ENCODE peak calls at places on chromosomes 12 and 14, in ten cellular contexts. R is fibroblast of villous mesenchyme, N is PC-3, Q is RWPE1, Y is AG09319, O is fibroblast of lung, Z is GM10248, T is cardiac muscle cell, J is OCI-LY7, F is progenitor cell of endocrine pancreas. E is an unnamed sample.
A peak's percentile ranks its signal among the peaks of the same experiment; 100 is the strongest.

GRCh38 chr14:21781543-21781942 is 107.9 kb upstream of the OR4E1 start:
- DNase-seq in R (no peak), F (no peak), Y (no peak), T (no peak), Z (no peak), N (no peak), Q (no peak), J (no peak), O (no peak), E (no peak)

GRCh38 chr12:57001448-57001906 is 4.9 kb downstream of the ZBTB39 start:
- DNase-seq in N (peak; percentile 81), Q (peak; percentile 41), J (peak; percentile 69), R (peak; percentile 78), F (peak; percentile 62), Z (peak; percentile 68), O (peak; percentile 21), Y (no peak), T (peak; percentile 77), E (peak; percentile 54)

GRCh38 chr12:62713190-62713589 is 221.8 kb downstream of the PPM1H start:
- DNase-seq in Z (no peak), T (no peak), Y (no peak), Q (no peak), R (no peak), O (no peak), N (no peak), F (no peak), J (no peak), E (no peak)

GRCh38 chr12:123445388-123446344 is 9.2 kb upstream of the RILPL2 start:
- DNase-seq in F (no peak), N (peak; percentile 67), T (peak; percentile 74), R (peak; percentile 94), Y (peak; percentile 88), Q (no peak), O (peak; percentile 69), J (no peak), Z (no peak), E (no peak)

GRCh38 chr12:132245521-132246101 is 83.8 kb downstream of the GALNT9 start:
- DNase-seq in Y (no peak), N (no peak), T (no peak), J (no peak), Z (no peak), O (no peak), R (no peak), F (no peak), Q (no peak), E (no peak)

GRCh38 chr12:48810817-48811453 is 7.4 kb upstream of the CACNB3 start:
- DNase-seq in R (peak; percentile 97), Q (no peak), F (no peak), Y (peak; percentile 67), J (no peak), O (peak; percentile 94), N (peak; percentile 62), Z (no peak), T (peak; percentile 81), E (peak; percentile 79)

GRCh38 chr12:93109794-93110203 is 180.7 kb upstream of the EEA1 start:
- DNase-seq in T (no peak), N (no peak), J (no peak), R (peak; percentile 42), O (no peak), Z (peak; percentile 36), Q (no peak), Y (no peak), F (no peak), E (peak; percentile 20)

GRCh38 chr14:22432348-22432976 is 156.6 kb downstream of the DAD1 start:
- DNase-seq in F (no peak), T (peak; percentile 97), R (peak; percentile 98), N (peak; percentile 97), Q (peak; percentile 85), Z (no peak), O (peak; percentile 95), Y (peak; percentile 52), J (peak; percentile 94), E (peak; percentile 97)

DNA sequence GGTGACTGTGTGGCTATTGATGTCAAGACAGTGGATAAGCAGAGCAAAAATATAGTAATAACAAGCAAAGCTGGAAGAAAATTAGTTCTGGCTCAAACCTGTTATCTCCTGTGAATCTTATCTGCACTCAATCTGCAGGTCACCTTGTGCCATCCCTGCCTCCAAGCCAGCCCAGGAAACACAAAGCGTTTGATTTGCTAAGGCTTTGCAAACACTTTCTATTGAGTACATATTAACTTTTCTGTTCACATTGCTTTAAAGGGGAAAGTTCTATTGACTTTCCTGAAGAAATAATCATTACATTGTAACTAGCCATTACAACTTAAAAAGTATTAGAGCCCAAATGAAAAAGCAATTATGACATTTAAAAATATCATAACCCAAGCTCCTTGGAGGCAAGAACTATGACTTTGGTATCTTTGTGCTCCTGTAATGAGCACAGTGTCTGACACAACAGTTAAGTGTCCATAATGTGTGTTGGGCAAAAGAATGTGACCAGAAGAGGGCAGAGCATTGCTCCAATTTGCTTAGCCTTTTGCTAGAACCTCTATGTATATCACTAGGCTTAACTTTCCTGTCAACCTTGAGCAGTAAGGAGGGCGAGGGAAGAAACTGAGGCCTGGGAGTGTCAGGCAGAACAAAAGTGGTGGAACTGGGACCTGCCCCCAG is 24.7 kb downstream of the SERPINA3 start:
- DNase-seq in R (no peak), Q (no peak), N (no peak), O (no peak), J (no peak), Z (no peak), F (no peak), T (peak; percentile 20), Y (no peak), E (no peak)
- TF ChIP-seq CTCF in R (no peak), Q (no peak), N (no peak), O (peak; percentile 12), J (peak; percentile 45), Z (no peak), F (peak; percentile 47), T (peak; percentile 17), Y (peak; percentile 10), E (peak; percentile 12)

GRCh38 chr12:107523760-107524558 is 161.6 kb upstream of the PWP1 start:
- DNase-seq in Q (no peak), F (no peak), J (no peak), O (no peak), N (no peak), Z (no peak), Y (no peak), T (no peak), R (no peak), E (no peak)

GRCh38 chr12:107521826-107522355 is 163.7 kb upstream of the PWP1 start:
- DNase-seq in Z (no peak), Y (no peak), R (no peak), J (no peak), O (no peak), T (no peak), N (no peak), Q (no peak), F (no peak), E (no peak)

GRCh38 chr12:107525063-107525718 is 160.4 kb upstream of the PWP1 start:
- DNase-seq in N (no peak), Q (no peak), Y (no peak), R (no peak), O (no peak), Z (no peak), T (no peak), F (no peak), J (no peak), E (no peak)

GRCh38 chr12:107519906-107520859 is 165.4 kb upstream of the PWP1 start:
- DNase-seq in F (no peak), R (no peak), O (no peak), T (no peak), Y (no peak), J (no peak), Q (no peak), Z (no peak), N (no peak), E (no peak)

DNA sequence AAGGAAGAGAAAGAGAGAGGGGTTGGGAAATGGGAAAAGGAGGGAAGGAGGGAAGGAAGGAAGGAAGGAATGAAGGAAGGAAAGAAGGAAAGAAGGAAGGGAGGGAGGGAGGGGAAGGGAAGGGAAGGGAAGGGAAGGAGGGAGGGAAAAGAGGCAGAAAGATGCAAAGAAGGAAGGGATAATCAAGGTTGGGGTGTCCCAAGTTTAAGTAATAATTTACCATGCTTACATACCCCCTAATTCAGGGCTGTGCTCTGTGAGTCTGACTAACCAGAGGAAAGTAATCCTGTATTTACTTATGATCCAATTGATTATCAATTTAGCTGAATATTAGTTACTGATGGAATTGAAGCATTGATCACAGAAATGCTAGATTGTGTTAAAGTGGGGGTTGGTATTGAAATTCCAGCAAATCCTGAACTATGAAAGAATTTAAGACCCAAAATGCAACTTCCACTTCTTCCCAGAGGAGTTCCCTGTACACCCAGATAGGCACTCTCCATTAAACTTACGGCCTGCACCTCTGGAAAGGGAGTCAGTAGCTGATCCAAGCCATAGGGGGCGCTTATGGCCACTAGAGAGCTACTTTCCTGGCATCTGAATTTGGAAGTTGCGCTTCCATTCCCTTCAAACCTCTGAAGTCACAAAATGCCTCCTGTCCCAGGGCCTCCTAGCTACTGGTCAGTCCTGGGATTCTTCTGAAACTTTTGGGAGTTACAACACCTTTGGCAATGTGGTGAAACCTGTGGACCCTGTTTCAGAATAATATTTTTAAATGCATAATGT is 162.7 kb upstream of the PWP1 start:
- DNase-seq in Z (no peak), T (no peak), Y (no peak), F (no peak), N (no peak), J (no peak), O (no peak), Q (no peak), R (no peak), E (no peak)
- TF ChIP-seq CTCF in Z (no peak), T (no peak), Y (no peak), F (peak; percentile 56), N (peak; percentile 39), J (peak; percentile 39), O (no peak), Q (no peak), R (peak; percentile 18), E (peak; percentile 13)

DNA sequence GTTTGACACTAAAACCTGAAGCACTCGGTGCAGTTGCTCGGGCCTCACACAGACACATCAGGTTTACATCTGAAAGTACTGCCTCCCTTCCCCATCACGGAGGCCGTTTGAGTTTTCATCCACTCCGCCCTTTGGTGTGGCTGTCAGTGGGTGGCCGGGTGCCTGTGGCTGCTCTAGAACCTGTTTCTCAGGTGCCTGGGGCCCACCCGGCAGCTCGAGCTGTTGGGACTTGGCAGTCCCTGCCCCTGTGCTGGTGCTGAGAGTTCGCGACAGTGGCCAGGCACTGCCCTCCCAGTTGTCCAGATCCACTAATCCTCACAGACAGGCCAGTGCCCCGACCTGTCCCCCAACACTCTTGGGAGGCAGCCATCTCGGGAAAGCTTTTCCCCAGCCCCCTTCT is 22.4 kb downstream of the XRCC3 start:
- DNase-seq in F (no peak), Q (no peak), R (no peak), T (no peak), N (no peak), Z (no peak), J (peak; percentile 38), Y (no peak), O (no peak), E (no peak)
- TF ChIP-seq CTCF in F (no peak), Q (no peak), R (no peak), T (no peak), N (no peak), Z (no peak), J (no peak), Y (no peak), O (no peak), E (no peak)

GRCh38 chr12:45128637-45129036 is 77.7 kb upstream of the DBX2 start:
- DNase-seq in O (no peak), J (no peak), Y (no peak), Z (no peak), Q (no peak), N (no peak), T (no peak), R (no peak), F (no peak), E (no peak)

GRCh38 chr12:45125997-45126396 is 75.1 kb upstream of the DBX2 start:
- DNase-seq in Q (peak; percentile 44), N (peak; percentile 68), Y (no peak), T (no peak), J (no peak), Z (no peak), O (no peak), F (no peak), R (no peak), E (peak; percentile 92)

GRCh38 chr12:45131506-45131905 is 80.6 kb upstream of the DBX2 start:
- DNase-seq in N (no peak), F (no peak), Q (no peak), Z (no peak), J (no peak), R (no peak), T (no peak), Y (no peak), O (no peak), E (no peak)

GRCh38 chr12:45130881-45131281 is 80.0 kb upstream of the DBX2 start:
- DNase-seq in J (peak; percentile 53), Y (peak; percentile 15), Z (peak; percentile 55), N (peak; percentile 86), R (peak; percentile 56), T (peak; percentile 79), O (peak; percentile 71), F (peak; percentile 42), Q (peak; percentile 51), E (peak; percentile 69)
- TF ChIP-seq CTCF in J (peak; percentile 86), Y (peak; percentile 70), Z (peak; percentile 68), N (peak; percentile 95), R (peak; percentile 72), T (peak; percentile 75), O (peak; percentile 80), F (peak; percentile 88), Q (peak; percentile 83), E (peak; percentile 64)